ENCODE peak calls at places on chromosomes 7 and 10, in six cellular contexts. S is NCI-H1092, L is adrenal gland, M is GM12864, R is AG09319, Z is kidney tubule cell. D is an unnamed sample.

GRCh38 chr10:60910543-60910942 is 33.4 kb downstream of the RHOBTB1 start:
- DNase-seq in Z (no peak), R (no peak), M (peak; percentile 3), L (peak; percentile 39), S (no peak), D (no peak)

GRCh38 chr10:55368467-55368866 is 567.4 kb upstream of the PCDH15 start:
- DNase-seq in M (no peak), Z (no peak), R (no peak), S (no peak), L (no peak), D (no peak)

GRCh38 chr7:70654979-70655378 is 477.0 kb upstream of the GALNT17 start:
- DNase-seq in Z (no peak), S (no peak), L (no peak), R (no peak), M (no peak), D (no peak)

GRCh38 chr10:70576803-70577517 is 25.6 kb downstream of the PRF1 start:
- DNase-seq in Z (peak; percentile 27), L (no peak), R (no peak), S (no peak), M (no peak), D (no peak)

GRCh38 chr10:4770766-4771553 is 55.0 kb upstream of the AKR1E2 start:
- DNase-seq in Z (peak; percentile 99), L (no peak), S (no peak), M (no peak), R (peak; percentile 59), D (peak; percentile 67)

GRCh38 chr7:96136600-96137239 is 185.2 kb downstream of the SLC25A13 start:
- DNase-seq in S (no peak), Z (no peak), M (no peak), L (no peak), R (no peak), D (no peak)

GRCh38 chr10:25176421-25176968 is 1.7 kb downstream of the GPR158 start:
- DNase-seq in Z (no peak), S (no peak), M (no peak), L (no peak), R (no peak), D (no peak)

GRCh38 chr10:132848306-132848705 is 62.4 kb upstream of the NKX6-2 start:
- DNase-seq in L (no peak), S (no peak), Z (no peak), R (no peak), M (no peak), D (no peak)

GRCh38 chr10:121324678-121325213 is 273.5 kb downstream of the FGFR2 start:
- DNase-seq in M (no peak), R (no peak), L (no peak), S (no peak), Z (peak; percentile 92), D (no peak)

GRCh38 chr10:110568055-110568735 is 700 bp downstream of the SMC3 start:
- DNase-seq in Z (peak; percentile 30), M (no peak), R (no peak), S (peak; percentile 10), L (peak; percentile 37), D (no peak)

GRCh38 chr10:43665054-43665453 is 16.4 kb upstream of the ZNF32 start:
- DNase-seq in L (no peak), Z (no peak), R (peak; percentile 32), S (no peak), M (no peak), D (no peak)

GRCh38 chr7:30674420-30674819 is 7.8 kb downstream of the CRHR2 start:
- DNase-seq in R (no peak), L (no peak), S (no peak), M (no peak), Z (no peak), D (no peak)

GRCh38 chr10:127999291-127999690 is 92.4 kb downstream of the PTPRE start:
- DNase-seq in R (no peak), S (no peak), Z (no peak), M (no peak), L (no peak), D (no peak)

GRCh38 chr10:103854687-103855423 is 521 bp downstream of the SH3PXD2A start:
- DNase-seq in L (peak; percentile 43), Z (no peak), M (no peak), R (no peak), S (no peak), D (no peak)

D was measured in smooth muscle cell of the brain vasculature.